ENCODE peak calls at places on chromosomes 12 and 14, in seven cellular contexts. One of them, this sample, is unnamed.

GRCh38 chr12:56061982-56062381 is 18.0 kb upstream of the ERBB3 start:
- DNase-seq in GM13976: no peak
- DNase-seq in bronchial epithelial cell: no peak
- DNase-seq in A549: no peak
- DNase-seq in NB4: no peak
- DNase-seq in ovary: no peak
- DNase-seq in spleen: no peak
- DNase-seq in this sample: no peak

GRCh38 chr12:104727866-104728449 is 230.1 kb downstream of the SLC41A2 start:
- DNase-seq in GM13976: no peak
- DNase-seq in bronchial epithelial cell: no peak
- DNase-seq in A549: no peak
- DNase-seq in NB4: no peak
- DNase-seq in ovary: no peak
- DNase-seq in spleen: no peak
- DNase-seq in this sample: no peak

GRCh38 chr12:91741932-91742331 is 403.7 kb downstream of the BTG1 start:
- DNase-seq in GM13976: no peak
- DNase-seq in bronchial epithelial cell: no peak
- DNase-seq in A549: no peak
- DNase-seq in NB4: no peak
- DNase-seq in ovary: no peak
- DNase-seq in spleen: no peak
- DNase-seq in this sample: no peak

GRCh38 chr14:105065280-105066228 is at the start of gene GPR132:
- DNase-seq in GM13976: peak
- DNase-seq in bronchial epithelial cell: peak
- DNase-seq in A549: no peak
- DNase-seq in NB4: peak
- DNase-seq in ovary: no peak
- DNase-seq in spleen: peak
- DNase-seq in this sample: no peak

GRCh38 chr14:36070056-36071043 is 106.2 kb downstream of the PTCSC3 start:
- DNase-seq in GM13976: peak
- DNase-seq in bronchial epithelial cell: peak
- DNase-seq in A549: peak
- DNase-seq in NB4: peak
- DNase-seq in ovary: no peak
- DNase-seq in spleen: no peak
- DNase-seq in this sample: peak

GRCh38 chr12:111767362-111768158 is 827 bp downstream of the ALDH2 start:
- DNase-seq in GM13976: no peak
- DNase-seq in bronchial epithelial cell: peak
- DNase-seq in A549: peak
- DNase-seq in NB4: no peak
- DNase-seq in ovary: peak
- DNase-seq in spleen: no peak
- DNase-seq in this sample: no peak

GRCh38 chr14:31346097-31346496 is 74.3 kb downstream of the HEATR5A start:
- DNase-seq in GM13976: no peak
- DNase-seq in bronchial epithelial cell: no peak
- DNase-seq in A549: no peak
- DNase-seq in NB4: no peak
- DNase-seq in ovary: no peak
- DNase-seq in spleen: no peak
- DNase-seq in this sample: no peak

GRCh38 chr12:64912501-64912900 is 88.1 kb downstream of the TBC1D30 start:
- DNase-seq in GM13976: no peak
- DNase-seq in bronchial epithelial cell: peak
- DNase-seq in A549: no peak
- DNase-seq in NB4: no peak
- DNase-seq in ovary: peak
- DNase-seq in spleen: no peak
- DNase-seq in this sample: no peak

GRCh38 chr14:29475641-29476040 is 452.0 kb downstream of the PRKD1 start:
- DNase-seq in GM13976: no peak
- DNase-seq in bronchial epithelial cell: peak
- DNase-seq in A549: no peak
- DNase-seq in NB4: no peak
- DNase-seq in ovary: no peak
- DNase-seq in spleen: no peak
- DNase-seq in this sample: no peak

GRCh38 chr12:2624543-2625266 is 170.1 kb upstream of the FKBP4 start:
- DNase-seq in GM13976: no peak
- DNase-seq in bronchial epithelial cell: peak
- DNase-seq in A549: no peak
- DNase-seq in NB4: peak
- DNase-seq in ovary: no peak
- DNase-seq in spleen: no peak
- DNase-seq in this sample: no peak

GRCh38 chr14:83379371-83379770 is 1845.7 kb upstream of the SEL1L start:
- DNase-seq in GM13976: no peak
- DNase-seq in bronchial epithelial cell: no peak
- DNase-seq in A549: no peak
- DNase-seq in NB4: no peak
- DNase-seq in ovary: no peak
- DNase-seq in spleen: no peak
- DNase-seq in this sample: no peak

GRCh38 chr14:72521968-72522741 is 371.7 kb downstream of the DPF3 start:
- DNase-seq in GM13976: no peak
- DNase-seq in bronchial epithelial cell: no peak
- DNase-seq in A549: no peak
- DNase-seq in NB4: no peak
- DNase-seq in ovary: no peak
- DNase-seq in spleen: no peak
- DNase-seq in this sample: no peak

GRCh38 chr12:120710805-120711296 is 593 bp downstream of the UNC119B start:
- DNase-seq in GM13976: peak
- DNase-seq in bronchial epithelial cell: no peak
- DNase-seq in A549: peak
- DNase-seq in NB4: peak
- DNase-seq in ovary: no peak
- DNase-seq in spleen: peak
- DNase-seq in this sample: no peak

GRCh38 chr14:99562848-99563748 is 40.9 kb downstream of the CCDC85C start:
- DNase-seq in GM13976: no peak
- DNase-seq in bronchial epithelial cell: no peak
- DNase-seq in A549: peak
- DNase-seq in NB4: no peak
- DNase-seq in ovary: peak
- DNase-seq in spleen: no peak
- DNase-seq in this sample: no peak

GRCh38 chr12:1660304-1661187 is 30.3 kb upstream of the ADIPOR2 start:
- DNase-seq in GM13976: no peak
- DNase-seq in bronchial epithelial cell: peak
- DNase-seq in A549: no peak
- DNase-seq in NB4: peak
- DNase-seq in ovary: peak
- DNase-seq in spleen: no peak
- DNase-seq in this sample: no peak

GRCh38 chr12:124633269-124633953 is 66.0 kb upstream of the NCOR2 start:
- DNase-seq in GM13976: peak
- DNase-seq in bronchial epithelial cell: peak
- DNase-seq in A549: peak
- DNase-seq in NB4: peak
- DNase-seq in ovary: no peak
- DNase-seq in spleen: no peak
- DNase-seq in this sample: no peak

GRCh38 chr12:49301759-49302158 is 6.8 kb downstream of the PRPH start:
- DNase-seq in GM13976: no peak
- DNase-seq in bronchial epithelial cell: no peak
- DNase-seq in A549: no peak
- DNase-seq in NB4: no peak
- DNase-seq in ovary: no peak
- DNase-seq in spleen: peak
- DNase-seq in this sample: no peak

GRCh38 chr12:114408881-114409795 is 3.2 kb upstream of the TBX5 start:
- DNase-seq in GM13976: peak
- DNase-seq in bronchial epithelial cell: no peak
- DNase-seq in A549: no peak
- DNase-seq in NB4: no peak
- DNase-seq in ovary: no peak
- DNase-seq in spleen: no peak
- DNase-seq in this sample: no peak

GRCh38 chr14:90498198-90498597 is 101.4 kb downstream of the CALM1 start:
- DNase-seq in GM13976: no peak
- DNase-seq in bronchial epithelial cell: no peak
- DNase-seq in A549: no peak
- DNase-seq in NB4: no peak
- DNase-seq in ovary: no peak
- DNase-seq in spleen: no peak
- DNase-seq in this sample: no peak

GRCh38 chr14:86973177-86973576 is 1019.8 kb downstream of the GALC start:
- DNase-seq in GM13976: no peak
- DNase-seq in bronchial epithelial cell: no peak
- DNase-seq in A549: no peak
- DNase-seq in NB4: no peak
- DNase-seq in ovary: no peak
- DNase-seq in spleen: no peak
- DNase-seq in this sample: no peak
- TF ChIP-seq CTCF in GM13976: no peak
- TF ChIP-seq CTCF in bronchial epithelial cell: no peak
- TF ChIP-seq CTCF in A549: no peak
- TF ChIP-seq CTCF in NB4: no peak
- TF ChIP-seq CTCF in ovary: no peak
- TF ChIP-seq CTCF in spleen: no peak
- TF ChIP-seq CTCF in this sample: no peak

GRCh38 chr12:6262211-6262610 is 48.3 kb upstream of the PLEKHG6 start:
- DNase-seq in GM13976: no peak
- DNase-seq in bronchial epithelial cell: no peak
- DNase-seq in A549: no peak
- DNase-seq in NB4: no peak
- DNase-seq in ovary: no peak
- DNase-seq in spleen: peak
- DNase-seq in this sample: no peak
- TF ChIP-seq CTCF in GM13976: no peak
- TF ChIP-seq CTCF in bronchial epithelial cell: no peak
- TF ChIP-seq CTCF in A549: no peak
- TF ChIP-seq CTCF in NB4: no peak
- TF ChIP-seq CTCF in ovary: no peak
- TF ChIP-seq CTCF in spleen: no peak
- TF ChIP-seq CTCF in this sample: no peak

DNA sequence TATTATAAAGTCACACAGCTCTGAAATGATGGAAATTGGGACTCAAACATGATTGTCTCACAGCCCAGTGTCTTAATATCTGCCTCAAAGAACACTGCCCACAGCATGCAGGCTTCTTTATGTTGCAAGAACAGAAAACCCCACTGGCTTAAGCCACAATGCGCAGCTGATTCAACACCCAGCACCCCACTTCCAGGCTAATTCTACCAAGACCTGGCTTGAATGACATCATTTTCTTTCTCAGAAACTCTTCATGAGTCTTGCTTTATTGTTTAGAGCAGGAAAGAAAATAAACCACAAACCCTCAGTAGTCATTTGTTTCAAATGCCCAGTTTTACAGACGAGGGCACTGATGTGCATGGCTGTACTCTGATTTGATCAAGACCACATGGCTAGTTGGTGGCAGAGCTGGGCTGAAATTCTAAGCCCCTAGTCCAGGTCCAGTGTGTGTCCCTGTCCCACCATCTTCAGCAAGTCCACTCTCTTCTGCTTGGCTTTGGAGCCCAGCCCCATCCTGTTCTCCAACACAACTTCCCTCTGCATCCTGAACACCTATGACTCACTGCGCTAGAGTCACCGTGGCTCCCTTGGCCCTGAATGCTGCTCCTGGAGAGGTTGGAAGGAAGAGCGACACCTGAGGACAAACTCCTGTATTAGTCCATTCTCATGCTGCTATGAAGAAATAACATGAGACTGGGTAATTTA is 50.3 kb upstream of the SRSF5 start:
- DNase-seq in GM13976: no peak
- DNase-seq in bronchial epithelial cell: peak
- DNase-seq in A549: no peak
- DNase-seq in NB4: peak
- DNase-seq in ovary: no peak
- DNase-seq in spleen: no peak
- DNase-seq in this sample: peak
- TF ChIP-seq CTCF in GM13976: no peak
- TF ChIP-seq CTCF in bronchial epithelial cell: peak
- TF ChIP-seq CTCF in A549: no peak
- TF ChIP-seq CTCF in NB4: no peak
- TF ChIP-seq CTCF in ovary: no peak
- TF ChIP-seq CTCF in spleen: no peak
- TF ChIP-seq CTCF in this sample: no peak

DNA sequence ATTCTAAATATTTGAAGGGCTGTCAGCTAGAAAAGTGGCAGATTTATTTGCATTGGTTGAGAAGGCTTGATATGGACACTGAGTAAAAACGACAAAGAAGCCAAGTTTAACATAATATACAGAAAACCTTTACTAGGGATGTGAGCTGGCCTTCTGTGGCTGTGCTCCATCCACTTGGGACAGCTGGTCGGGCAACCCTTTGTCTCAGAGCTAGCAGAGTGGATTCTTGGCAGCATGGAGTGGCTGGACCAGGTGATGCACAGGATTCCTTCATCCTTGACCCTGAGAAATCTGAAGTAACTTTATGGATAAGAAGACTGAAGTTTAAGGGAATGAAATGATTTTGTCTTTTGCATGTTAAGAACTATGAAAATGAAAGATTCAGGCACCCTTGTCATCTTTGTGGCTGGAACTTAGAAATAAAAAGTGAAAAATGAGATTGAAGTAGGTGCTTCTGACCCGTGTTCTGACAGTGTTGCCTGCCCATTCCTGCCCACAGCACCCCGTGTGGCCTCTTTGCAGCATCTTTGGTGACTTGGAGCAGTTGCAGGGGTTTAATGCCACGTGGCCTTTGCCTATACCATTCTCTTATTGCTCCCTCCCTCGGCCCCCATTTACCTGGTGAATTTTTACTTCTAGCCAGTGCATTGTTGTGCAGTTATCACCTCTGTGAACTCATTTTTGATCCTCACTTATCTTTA is 32.6 kb downstream of the PELI2 start:
- DNase-seq in GM13976: no peak
- DNase-seq in bronchial epithelial cell: no peak
- DNase-seq in A549: no peak
- DNase-seq in NB4: no peak
- DNase-seq in ovary: no peak
- DNase-seq in spleen: no peak
- DNase-seq in this sample: no peak
- TF ChIP-seq CTCF in GM13976: no peak
- TF ChIP-seq CTCF in bronchial epithelial cell: no peak
- TF ChIP-seq CTCF in A549: no peak
- TF ChIP-seq CTCF in NB4: no peak
- TF ChIP-seq CTCF in ovary: no peak
- TF ChIP-seq CTCF in spleen: no peak
- TF ChIP-seq CTCF in this sample: no peak